ENCODE peak calls at places on chromosomes 6 and 20, in five cellular contexts. One of them, this sample, is unnamed.

GRCh38 chr6:167934426-167934864 is 63.0 kb upstream of the KIF25 start:
- DNase-seq in endothelial cell of umbilical vein: peak; percentile 54
- DNase-seq in H1: no peak
- DNase-seq in A549: no peak
- DNase-seq in HepG2: no peak
- DNase-seq in this sample: no peak

GRCh38 chr6:33929575-33930288 is 125.9 kb upstream of the MLN start:
- DNase-seq in endothelial cell of umbilical vein: no peak
- DNase-seq in H1: no peak
- DNase-seq in HepG2: no peak
- DNase-seq in A549: no peak
- DNase-seq in this sample: peak; percentile 31

GRCh38 chr6:36793296-36793912 is 45.8 kb downstream of the CPNE5 start:
- DNase-seq in HepG2: no peak
- DNase-seq in H1: no peak
- DNase-seq in endothelial cell of umbilical vein: no peak
- DNase-seq in A549: no peak
- DNase-seq in this sample: no peak

GRCh38 chr20:326645-327031 is 1.3 kb downstream of the SOX12 start:
- DNase-seq in HepG2: no peak
- DNase-seq in A549: peak; percentile 73
- DNase-seq in endothelial cell of umbilical vein: peak; percentile 41
- DNase-seq in H1: no peak
- DNase-seq in this sample: peak; percentile 71

GRCh38 chr20:5041433-5041832 is 40.1 kb upstream of the SLC23A2 start:
- DNase-seq in A549: no peak
- DNase-seq in HepG2: no peak
- DNase-seq in H1: no peak
- DNase-seq in endothelial cell of umbilical vein: no peak
- DNase-seq in this sample: peak; percentile 87

GRCh38 chr6:170211404-170212025 is 79.4 kb downstream of the DLL1 start:
- DNase-seq in A549: no peak
- DNase-seq in HepG2: no peak
- DNase-seq in H1: no peak
- DNase-seq in endothelial cell of umbilical vein: no peak
- DNase-seq in this sample: no peak

GRCh38 chr6:53679446-53679933 is 13.9 kb upstream of the KLHL31 start:
- DNase-seq in endothelial cell of umbilical vein: peak; percentile 33
- DNase-seq in HepG2: peak; percentile 62
- DNase-seq in H1: peak; percentile 51
- DNase-seq in A549: peak; percentile 60
- DNase-seq in this sample: peak; percentile 28

GRCh38 chr6:54135665-54136370 is 24.6 kb downstream of the MLIP start:
- DNase-seq in A549: peak; percentile 45
- DNase-seq in endothelial cell of umbilical vein: peak; percentile 82
- DNase-seq in HepG2: peak; percentile 74
- DNase-seq in H1: no peak
- DNase-seq in this sample: no peak

GRCh38 chr6:53494076-53494475 is 50.8 kb downstream of the GCLC start:
- DNase-seq in endothelial cell of umbilical vein: peak; percentile 16
- DNase-seq in HepG2: no peak
- DNase-seq in A549: no peak
- DNase-seq in H1: no peak
- DNase-seq in this sample: no peak

GRCh38 chr6:75376347-75377024 is 91.9 kb upstream of the TMEM30A start:
- DNase-seq in H1: no peak
- DNase-seq in endothelial cell of umbilical vein: peak; percentile 61
- DNase-seq in HepG2: no peak
- DNase-seq in A549: peak; percentile 82
- DNase-seq in this sample: no peak

GRCh38 chr6:75374913-75375530 is 90.4 kb upstream of the TMEM30A start:
- DNase-seq in A549: no peak
- DNase-seq in HepG2: no peak
- DNase-seq in H1: peak; percentile 55
- DNase-seq in endothelial cell of umbilical vein: peak; percentile 67
- DNase-seq in this sample: no peak

GRCh38 chr6:75377386-75377785 is 92.8 kb upstream of the TMEM30A start:
- DNase-seq in endothelial cell of umbilical vein: no peak
- DNase-seq in HepG2: no peak
- DNase-seq in H1: no peak
- DNase-seq in A549: no peak
- DNase-seq in this sample: no peak

GRCh38 chr6:75379536-75379935 is 94.9 kb upstream of the TMEM30A start:
- DNase-seq in A549: no peak
- DNase-seq in endothelial cell of umbilical vein: no peak
- DNase-seq in H1: no peak
- DNase-seq in HepG2: no peak
- DNase-seq in this sample: no peak

GRCh38 chr6:75378101-75378500 is 93.5 kb upstream of the TMEM30A start:
- DNase-seq in endothelial cell of umbilical vein: no peak
- DNase-seq in H1: no peak
- DNase-seq in HepG2: no peak
- DNase-seq in A549: no peak
- DNase-seq in this sample: no peak
- TF ChIP-seq MAX in endothelial cell of umbilical vein: no peak
- TF ChIP-seq MAX in H1: no peak
- TF ChIP-seq MAX in HepG2: no peak
- TF ChIP-seq MAX in A549: no peak
- TF ChIP-seq MAX in this sample: no peak

DNA sequence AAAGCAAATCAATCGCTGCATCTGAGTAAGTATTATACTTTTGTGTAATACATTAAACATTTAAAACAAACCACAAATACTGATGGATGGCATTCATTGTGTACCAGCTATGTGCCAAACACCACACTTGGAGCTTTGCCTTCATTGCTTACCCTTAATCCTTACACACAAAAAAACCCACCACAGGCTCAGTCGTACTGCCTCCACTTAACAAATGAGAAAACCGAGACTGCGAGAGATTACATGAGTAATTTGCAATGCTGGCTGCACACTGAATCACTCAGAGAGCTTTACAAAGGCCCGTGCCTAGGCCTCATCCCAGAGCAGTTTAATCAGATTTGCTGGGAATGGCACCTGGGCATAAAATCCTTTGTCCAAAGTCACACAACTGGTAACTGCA is 130.5 kb downstream of the EDN1 start:
- DNase-seq in endothelial cell of umbilical vein: no peak
- DNase-seq in HepG2: no peak
- DNase-seq in H1: no peak
- DNase-seq in A549: peak; percentile 33
- DNase-seq in this sample: no peak
- TF ChIP-seq MAX in endothelial cell of umbilical vein: no peak
- TF ChIP-seq MAX in HepG2: no peak
- TF ChIP-seq MAX in H1: no peak
- TF ChIP-seq MAX in A549: no peak
- TF ChIP-seq MAX in this sample: no peak

GRCh38 chr6:3307436-3307835 is 48.7 kb downstream of the PSMG4 start:
- DNase-seq in HepG2: no peak
- DNase-seq in A549: no peak
- DNase-seq in endothelial cell of umbilical vein: no peak
- DNase-seq in H1: no peak
- DNase-seq in this sample: no peak
- TF ChIP-seq MAX in HepG2: no peak
- TF ChIP-seq MAX in A549: no peak
- TF ChIP-seq MAX in endothelial cell of umbilical vein: no peak
- TF ChIP-seq MAX in H1: no peak
- TF ChIP-seq MAX in this sample: no peak

GRCh38 chr6:137039010-137039409 is 5.8 kb downstream of the IL20RA start:
- DNase-seq in HepG2: no peak
- DNase-seq in H1: no peak
- DNase-seq in A549: no peak
- DNase-seq in endothelial cell of umbilical vein: no peak
- DNase-seq in this sample: no peak
- TF ChIP-seq MAX in HepG2: no peak
- TF ChIP-seq MAX in H1: no peak
- TF ChIP-seq MAX in A549: no peak
- TF ChIP-seq MAX in endothelial cell of umbilical vein: no peak
- TF ChIP-seq MAX in this sample: no peak

GRCh38 chr20:8082999-8083398 is 49.1 kb upstream of the PLCB1 start:
- DNase-seq in endothelial cell of umbilical vein: no peak
- DNase-seq in H1: no peak
- DNase-seq in HepG2: no peak
- DNase-seq in A549: no peak
- DNase-seq in this sample: peak; percentile 39
- TF ChIP-seq MAX in endothelial cell of umbilical vein: no peak
- TF ChIP-seq MAX in H1: no peak
- TF ChIP-seq MAX in HepG2: no peak
- TF ChIP-seq MAX in A549: no peak
- TF ChIP-seq MAX in this sample: no peak

DNA sequence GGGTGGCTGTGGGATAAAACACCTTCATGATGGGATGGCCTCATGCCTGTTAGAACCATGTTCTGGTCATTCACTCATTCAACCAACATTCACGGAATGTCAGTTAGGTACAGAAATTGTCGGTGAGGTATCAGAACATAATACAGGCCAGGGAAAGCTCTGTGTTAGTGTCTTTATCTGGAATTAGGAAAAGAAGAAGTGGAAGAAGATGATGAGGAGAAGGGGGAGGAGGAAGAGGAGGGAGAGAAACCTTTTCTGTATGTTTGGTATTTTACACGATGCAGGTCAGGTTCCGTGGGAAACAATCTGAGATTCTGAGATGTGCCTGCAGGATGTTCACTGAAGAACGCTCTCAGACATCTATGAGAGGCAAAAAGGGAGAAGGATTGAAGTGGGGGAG is 5.6 kb downstream of the ADTRP start:
- DNase-seq in endothelial cell of umbilical vein: no peak
- DNase-seq in A549: no peak
- DNase-seq in H1: no peak
- DNase-seq in HepG2: no peak
- DNase-seq in this sample: no peak
- TF ChIP-seq MAX in endothelial cell of umbilical vein: no peak
- TF ChIP-seq MAX in A549: no peak
- TF ChIP-seq MAX in H1: no peak
- TF ChIP-seq MAX in HepG2: no peak
- TF ChIP-seq MAX in this sample: no peak

GRCh38 chr20:53938739-53939138 is 131.7 kb downstream of the BCAS1 start:
- DNase-seq in H1: peak; percentile 28
- DNase-seq in endothelial cell of umbilical vein: no peak
- DNase-seq in A549: no peak
- DNase-seq in HepG2: peak; percentile 58
- DNase-seq in this sample: no peak

GRCh38 chr20:53940356-53940694 is 130.1 kb downstream of the BCAS1 start:
- DNase-seq in endothelial cell of umbilical vein: no peak
- DNase-seq in HepG2: no peak
- DNase-seq in H1: peak; percentile 40
- DNase-seq in A549: no peak
- DNase-seq in this sample: no peak

GRCh38 chr20:53937330-53937729 is 133.1 kb downstream of the BCAS1 start:
- DNase-seq in endothelial cell of umbilical vein: no peak
- DNase-seq in HepG2: no peak
- DNase-seq in H1: peak; percentile 17
- DNase-seq in A549: no peak
- DNase-seq in this sample: no peak

GRCh38 chr20:53939554-53940355 is 130.6 kb downstream of the BCAS1 start:
- DNase-seq in A549: peak; percentile 94
- DNase-seq in H1: peak; percentile 92
- DNase-seq in HepG2: peak; percentile 95
- DNase-seq in endothelial cell of umbilical vein: peak; percentile 94
- DNase-seq in this sample: peak; percentile 99

DNA sequence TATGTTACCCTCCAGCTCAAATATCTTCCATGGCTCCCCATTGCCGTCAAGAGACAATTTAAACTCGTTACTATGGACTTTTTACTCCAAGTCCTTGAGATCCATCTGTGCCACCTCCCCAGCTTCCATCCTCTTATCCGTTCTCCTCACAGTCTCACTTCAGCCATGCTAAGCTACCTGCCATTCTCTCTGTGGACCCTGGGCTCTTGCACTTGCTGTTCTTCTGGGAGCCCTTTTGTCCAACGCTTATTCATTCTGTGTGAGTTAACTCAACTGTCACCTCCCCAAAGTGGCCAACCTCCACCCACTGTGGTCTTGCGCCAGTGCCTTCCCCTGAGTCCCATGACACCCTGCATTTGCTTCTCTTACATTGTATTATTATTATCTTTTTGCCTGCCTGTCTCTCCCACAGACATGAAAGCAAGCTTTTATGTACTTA is 132.4 kb downstream of the BCAS1 start:
- DNase-seq in HepG2: peak; percentile 45
- DNase-seq in H1: peak; percentile 22
- DNase-seq in endothelial cell of umbilical vein: no peak
- DNase-seq in A549: no peak
- DNase-seq in this sample: peak; percentile 74
- TF ChIP-seq MAX in HepG2: no peak
- TF ChIP-seq MAX in H1: no peak
- TF ChIP-seq MAX in endothelial cell of umbilical vein: no peak
- TF ChIP-seq MAX in A549: no peak
- TF ChIP-seq MAX in this sample: no peak

GRCh38 chr6:25066593-25066992 is 130.8 kb upstream of the RIPOR2 start:
- DNase-seq in A549: no peak
- DNase-seq in H1: no peak
- DNase-seq in endothelial cell of umbilical vein: no peak
- DNase-seq in HepG2: no peak
- DNase-seq in this sample: no peak

GRCh38 chr6:25061289-25061945 is 125.7 kb upstream of the RIPOR2 start:
- DNase-seq in HepG2: no peak
- DNase-seq in H1: no peak
- DNase-seq in endothelial cell of umbilical vein: no peak
- DNase-seq in A549: no peak
- DNase-seq in this sample: no peak

GRCh38 chr6:25058387-25058786 is 122.6 kb upstream of the RIPOR2 start:
- DNase-seq in endothelial cell of umbilical vein: no peak
- DNase-seq in H1: no peak
- DNase-seq in HepG2: no peak
- DNase-seq in A549: no peak
- DNase-seq in this sample: no peak

GRCh38 chr6:25060522-25060921 is 124.8 kb upstream of the RIPOR2 start:
- DNase-seq in H1: no peak
- DNase-seq in HepG2: no peak
- DNase-seq in A549: no peak
- DNase-seq in endothelial cell of umbilical vein: no peak
- DNase-seq in this sample: no peak

DNA sequence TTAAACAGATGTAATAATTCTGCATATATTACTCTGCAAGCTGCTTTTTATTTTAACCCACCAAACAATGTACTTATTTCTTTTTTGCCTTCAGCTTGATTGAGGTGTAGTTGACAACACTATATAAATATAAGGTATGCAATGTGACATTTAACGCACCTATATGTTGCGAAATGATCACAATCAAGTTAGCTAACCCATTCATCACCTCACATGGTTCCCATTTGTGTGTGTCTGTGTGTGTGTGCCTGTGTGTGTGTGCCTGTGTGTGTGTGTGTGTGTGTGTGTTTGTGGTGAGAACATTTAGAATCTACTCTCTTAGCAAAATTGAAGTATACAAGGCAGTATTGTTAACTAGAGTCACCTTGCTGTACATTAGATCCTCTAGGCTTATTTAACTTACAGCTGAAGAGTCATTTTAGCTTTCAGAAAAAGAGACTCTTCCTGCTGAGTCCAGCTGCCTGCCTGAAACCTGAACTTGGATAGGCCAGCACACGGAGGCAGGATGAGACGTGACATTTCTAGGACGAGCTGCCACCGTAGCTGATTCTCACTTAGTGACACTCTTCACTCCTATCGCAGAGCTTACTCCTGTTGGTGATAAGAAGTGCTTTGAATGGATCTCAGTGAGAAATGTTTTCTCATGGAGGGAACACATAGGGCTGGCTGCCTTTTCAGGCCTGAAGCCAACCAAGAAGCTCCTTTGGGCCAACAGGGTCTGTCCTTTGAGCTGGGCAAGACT is 126.5 kb upstream of the RIPOR2 start:
- DNase-seq in HepG2: no peak
- DNase-seq in A549: no peak
- DNase-seq in endothelial cell of umbilical vein: no peak
- DNase-seq in H1: no peak
- DNase-seq in this sample: no peak
- TF ChIP-seq MAX in HepG2: no peak
- TF ChIP-seq MAX in A549: no peak
- TF ChIP-seq MAX in endothelial cell of umbilical vein: no peak
- TF ChIP-seq MAX in H1: no peak
- TF ChIP-seq MAX in this sample: no peak

GRCh38 chr6:38233161-38233791 is 406.5 kb downstream of the BTBD9 start:
- DNase-seq in A549: no peak
- DNase-seq in H1: no peak
- DNase-seq in HepG2: no peak
- DNase-seq in endothelial cell of umbilical vein: peak; percentile 21
- DNase-seq in this sample: no peak
- TF ChIP-seq MAX in A549: no peak
- TF ChIP-seq MAX in H1: no peak
- TF ChIP-seq MAX in HepG2: no peak
- TF ChIP-seq MAX in endothelial cell of umbilical vein: no peak
- TF ChIP-seq MAX in this sample: no peak

This sample was measured in NB4.